ENCODE peak calls at places on chromosomes 12 and 14, in four cellular contexts. H, B, Y and P are unnamed samples.

GRCh38 chr12:100539209-100539608 is 34.3 kb upstream of the GAS2L3 start:
- DNase-seq in H (no peak), B (no peak), Y (peak), P (peak)

GRCh38 chr12:74431821-74432220 is 105.8 kb upstream of the ATXN7L3B start:
- DNase-seq in H (no peak), B (no peak), Y (no peak), P (no peak)

GRCh38 chr12:103495783-103496456 is at the start of gene C12orf42:
- DNase-seq in B (peak), H (no peak), Y (peak), P (peak)

GRCh38 chr12:113322353-113322752 is 12.6 kb downstream of the SLC8B1 start:
- DNase-seq in Y (no peak), H (no peak), B (no peak), P (no peak)

GRCh38 chr12:111775205-111776193 is 8.8 kb downstream of the ALDH2 start:
- DNase-seq in H (peak), B (peak), Y (peak), P (no peak)

GRCh38 chr12:24948816-24949722 is at the start of gene BCAT1:
- DNase-seq in B (no peak), H (peak), Y (peak), P (peak)

GRCh38 chr12:52059582-52060497 is 8.6 kb downstream of the NR4A1 start:
- DNase-seq in Y (no peak), B (no peak), H (no peak), P (no peak)

GRCh38 chr12:102918840-102919239 is 1.8 kb upstream of the PAH start:
- DNase-seq in B (no peak), Y (no peak), H (no peak), P (no peak)

GRCh38 chr14:29518335-29518734 is 409.3 kb downstream of the PRKD1 start:
- DNase-seq in Y (no peak), B (no peak), H (no peak), P (no peak)

DNA sequence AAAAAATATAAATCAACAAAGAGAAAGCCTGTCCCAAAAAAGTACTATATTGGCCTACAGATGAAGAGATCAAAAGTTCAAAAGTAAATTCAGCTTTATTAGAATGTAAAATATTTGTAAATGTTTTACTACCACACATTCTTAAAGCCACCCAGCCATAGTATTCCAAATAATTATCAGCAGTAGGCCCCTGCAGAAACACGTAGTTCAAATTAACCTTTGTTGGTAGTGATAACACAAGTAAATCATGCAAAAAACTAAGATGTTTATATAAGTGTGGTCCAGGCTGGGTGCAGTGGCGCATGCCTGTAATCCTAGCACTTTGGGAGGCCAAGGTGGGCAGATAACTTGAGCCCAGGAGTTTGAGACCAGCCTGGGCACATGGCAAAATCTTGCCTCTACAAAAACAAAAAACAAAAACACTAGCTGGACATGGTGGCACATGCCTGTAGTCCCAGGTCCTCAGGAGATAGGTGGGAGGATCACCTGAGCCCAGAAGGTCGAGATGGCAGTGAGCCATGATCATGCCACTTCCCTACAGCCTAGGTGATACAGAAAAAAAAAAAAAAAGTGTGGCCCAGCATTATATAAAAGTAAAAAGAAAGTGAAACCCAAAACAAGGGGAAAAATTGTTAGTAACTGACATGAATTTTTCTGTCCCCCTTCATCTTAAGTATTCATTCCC is 17.9 kb downstream of the SPTLC2 start:
- DNase-seq in H (no peak), Y (no peak), B (no peak), P (no peak)
- TF ChIP-seq HDAC2 in H (no peak), Y (no peak), B (no peak), P (no peak)

DNA sequence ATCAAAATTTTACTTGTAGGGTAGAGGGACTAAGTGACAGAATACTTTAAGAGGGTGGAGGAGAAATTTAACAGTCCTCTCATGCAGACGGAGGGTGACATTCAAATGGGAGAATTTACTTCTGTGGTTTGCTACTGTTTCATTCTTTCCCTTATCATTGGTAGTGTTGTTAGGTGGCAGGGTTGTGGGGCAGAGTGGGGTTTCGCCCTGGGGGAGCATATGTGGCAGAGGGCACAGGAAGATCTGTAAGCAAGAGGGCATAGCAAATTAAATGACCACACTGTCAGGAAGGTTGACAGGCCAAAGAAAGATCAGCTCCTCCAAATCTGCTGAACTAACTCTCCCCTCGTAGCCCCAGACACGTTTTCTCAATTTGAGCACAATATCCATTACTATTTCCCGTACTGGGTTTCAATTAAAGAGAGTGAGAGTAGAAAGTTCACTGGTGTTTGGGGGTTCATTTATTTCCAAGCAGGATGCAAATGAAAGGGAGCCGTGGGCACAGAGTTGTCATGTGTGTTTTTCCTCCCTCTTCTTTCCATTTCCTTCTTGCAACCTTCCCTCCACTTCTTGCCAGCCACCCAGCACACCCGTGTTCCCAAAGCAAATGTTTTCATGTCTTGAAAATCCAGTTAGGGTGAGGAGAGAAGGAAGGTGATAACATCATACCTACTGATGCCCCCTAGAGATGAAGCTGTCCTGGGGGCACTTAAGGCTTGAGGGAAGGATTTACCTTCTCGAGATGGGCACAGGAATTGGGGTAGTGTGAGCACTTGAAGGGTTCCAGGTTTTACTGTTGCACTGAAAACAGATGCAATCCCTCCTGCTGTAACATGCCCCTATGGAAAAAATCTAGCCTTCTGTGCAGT is 6.5 kb upstream of the TBX3 start:
- DNase-seq in Y (no peak), B (no peak), H (no peak), P (no peak)
- TF ChIP-seq SRF in Y (no peak), B (no peak), H (no peak), P (no peak)

GRCh38 chr14:94631050-94631449 is 18.9 kb downstream of the SERPINA3 start:
- DNase-seq in H (no peak), Y (no peak), B (no peak), P (no peak)

GRCh38 chr14:94632305-94632590 is 20.1 kb downstream of the SERPINA3 start:
- DNase-seq in H (no peak), B (no peak), Y (no peak), P (no peak)

GRCh38 chr14:94631536-94632304 is 19.5 kb downstream of the SERPINA3 start:
- DNase-seq in Y (no peak), B (no peak), H (no peak), P (no peak)

GRCh38 chr14:94635143-94635542 is 23.0 kb downstream of the SERPINA3 start:
- DNase-seq in B (no peak), Y (no peak), H (no peak), P (no peak)

DNA sequence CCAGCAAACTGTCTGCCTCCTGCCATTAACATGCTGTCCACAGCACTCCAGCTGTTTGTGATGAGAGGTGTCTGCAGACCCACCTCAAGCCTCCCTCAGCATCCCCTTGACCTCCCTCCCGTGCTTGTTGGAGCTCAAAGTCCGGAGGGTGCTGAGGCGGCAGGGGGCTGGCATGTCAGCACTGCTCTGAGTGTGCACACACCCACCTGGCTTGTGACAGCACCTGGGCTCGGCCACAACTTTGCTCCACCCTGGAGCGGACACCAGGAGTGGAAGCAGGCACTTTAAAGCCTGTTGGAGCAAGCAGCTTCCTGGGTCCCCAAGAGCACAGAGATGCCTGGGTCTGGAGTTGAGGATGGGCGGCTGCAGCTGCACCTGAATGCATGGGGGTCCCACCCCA is 20.9 kb downstream of the SERPINA3 start:
- DNase-seq in Y (no peak), H (no peak), B (no peak), P (no peak)
- TF ChIP-seq HDAC2 in Y (no peak), H (no peak), B (no peak), P (no peak)

DNA sequence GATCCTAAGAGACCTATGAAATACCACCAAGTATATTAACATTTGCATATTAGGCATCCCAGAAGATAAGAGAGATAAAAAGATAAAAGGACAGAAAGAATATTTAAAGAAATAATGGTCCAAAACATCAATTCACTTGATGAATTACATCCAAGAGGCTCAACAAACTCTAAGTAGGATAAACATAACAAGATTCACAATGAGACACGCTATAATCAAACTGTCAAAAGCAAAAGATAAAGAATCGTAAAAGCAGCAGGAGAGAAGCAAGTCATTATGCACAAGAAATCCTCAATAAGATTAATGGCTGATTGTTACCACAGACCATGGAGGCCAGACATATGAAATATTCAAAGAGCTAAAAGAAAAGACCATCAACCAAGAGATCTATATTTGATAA is 79.6 kb downstream of the PLCZ1 start:
- DNase-seq in B (no peak), Y (no peak), H (no peak), P (no peak)
- TF ChIP-seq SRF in B (no peak), Y (no peak), H (no peak), P (no peak)

DNA sequence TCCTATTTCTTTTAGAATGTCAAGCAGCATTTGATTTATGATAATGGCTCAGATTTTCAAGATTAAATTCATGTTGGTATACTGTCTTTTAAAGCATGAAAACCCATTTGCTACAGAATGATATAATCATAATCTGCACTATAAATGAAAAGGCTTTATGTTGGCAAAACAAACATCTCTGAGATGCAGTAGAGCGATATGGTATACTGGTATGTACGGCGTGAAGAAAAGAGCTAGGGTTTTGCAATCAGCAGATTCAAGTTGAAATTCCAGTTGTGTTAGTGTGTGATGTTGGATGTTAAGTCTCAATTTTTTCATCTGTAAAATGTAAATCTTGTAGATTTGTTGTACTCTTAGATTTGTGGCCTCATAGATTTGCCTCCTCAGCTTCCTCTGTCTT is 53.2 kb upstream of the DYRK2 start:
- DNase-seq in H (no peak), Y (no peak), B (no peak), P (no peak)
- TF ChIP-seq HDAC2 in H (no peak), Y (no peak), B (no peak), P (no peak)

GRCh38 chr14:56581041-56581727 is 1.6 kb downstream of the TMEM260 start:
- DNase-seq in B (no peak), Y (no peak), H (no peak), P (no peak)
- TF ChIP-seq SRF in B (no peak), Y (no peak), H (no peak), P (no peak)

DNA sequence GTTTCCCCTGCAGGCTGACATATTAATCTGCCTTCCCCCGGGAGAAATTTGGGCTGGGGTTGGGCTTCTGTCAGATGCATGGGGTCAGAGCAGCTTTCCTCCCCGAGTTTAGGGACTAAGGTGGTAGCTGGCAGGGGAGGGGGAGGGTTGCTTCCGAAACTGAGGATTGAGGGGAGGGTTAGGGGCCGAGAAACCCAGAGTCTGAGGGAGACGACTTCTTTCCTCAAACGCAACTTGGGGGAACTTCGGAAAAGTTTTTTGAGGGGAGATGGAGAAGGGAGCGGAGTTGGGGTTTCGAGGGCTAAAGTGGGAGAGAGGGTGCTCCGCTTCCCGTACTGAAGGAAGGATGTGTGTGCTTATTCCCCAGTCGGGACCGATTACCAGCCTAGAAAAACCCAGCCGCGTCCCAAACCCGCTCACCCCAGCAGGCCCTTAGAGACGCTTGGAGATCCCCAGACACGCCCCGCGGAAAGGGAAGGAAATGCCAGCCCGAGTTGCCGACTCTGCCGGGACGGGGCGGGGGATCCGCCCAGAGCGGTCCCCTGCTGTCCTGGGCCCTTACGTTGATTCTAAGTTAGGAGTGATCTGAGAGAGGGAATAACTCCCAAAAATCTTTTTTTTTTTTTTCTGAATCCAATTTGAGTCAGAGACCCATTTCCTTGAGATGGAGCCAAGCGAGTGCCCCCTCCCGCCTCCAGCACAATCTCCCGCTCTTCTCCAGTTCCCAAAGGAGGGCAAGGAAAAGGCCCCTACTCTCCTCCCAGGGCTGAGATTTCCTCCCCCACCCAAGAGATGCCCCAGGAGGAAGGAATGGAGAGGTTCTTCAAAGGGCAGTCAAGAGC is 61.9 kb downstream of the SMUG1 start:
- DNase-seq in B (no peak), H (no peak), Y (no peak), P (peak)
- TF ChIP-seq HDAC2 in B (no peak), H (no peak), Y (no peak), P (no peak)